ENCODE peak calls at places on chromosome 9, in five cellular contexts. P, H, F, A and Z are unnamed samples.
A peak's percentile ranks its signal among the peaks of the same experiment; 100 is the strongest.

GRCh38 chr9:123011878-123012528 is 21.5 kb upstream of the GPR21 start:
- DNase-seq in P (no peak), H (no peak), F (no peak), A (no peak), Z (no peak)

GRCh38 chr9:127122176-127123151 is at the start of gene ANGPTL2:
- DNase-seq in P (peak; percentile 93), H (peak; percentile 69), F (no peak), A (peak; percentile 94), Z (no peak)

GRCh38 chr9:2427016-2427891 is 194.3 kb upstream of the VLDLR start:
- DNase-seq in P (no peak), H (no peak), F (no peak), A (no peak), Z (no peak)

GRCh38 chr9:114860187-114860586 is 54.3 kb upstream of the TNFSF15 start:
- DNase-seq in P (no peak), H (no peak), F (no peak), A (no peak), Z (no peak)

GRCh38 chr9:127545196-127546124 is 66.6 kb upstream of the STXBP1 start:
- DNase-seq in P (no peak), H (peak; percentile 67), F (no peak), A (peak; percentile 90), Z (no peak)

GRCh38 chr9:86093788-86094555 is 5.4 kb downstream of the GOLM1 start:
- DNase-seq in P (no peak), H (peak; percentile 80), F (no peak), A (no peak), Z (no peak)

GRCh38 chr9:113950195-113951031 is 74.3 kb downstream of the ZNF618 start:
- DNase-seq in P (no peak), H (no peak), F (no peak), A (no peak), Z (no peak)

GRCh38 chr9:89766981-89767380 is 162.2 kb downstream of the GADD45G start:
- DNase-seq in P (no peak), H (no peak), F (no peak), A (no peak), Z (no peak)

GRCh38 chr9:127244609-127245601 is 19.7 kb upstream of the GARNL3 start:
- DNase-seq in P (peak; percentile 99), H (peak; percentile 97), F (peak; percentile 89), A (peak; percentile 98), Z (peak; percentile 93)

GRCh38 chr9:90057361-90057760 is 452.5 kb downstream of the GADD45G start:
- DNase-seq in P (no peak), H (no peak), F (no peak), A (no peak), Z (no peak)

GRCh38 chr9:89614319-89614892 is 9.6 kb downstream of the GADD45G start:
- DNase-seq in P (no peak), H (no peak), F (no peak), A (no peak), Z (no peak)

GRCh38 chr9:120845255-120845654 is 2.5 kb upstream of the PSMD5 start:
- DNase-seq in P (no peak), H (no peak), F (no peak), A (no peak), Z (no peak)

GRCh38 chr9:87554177-87554940 is 56.7 kb downstream of the DAPK1 start:
- DNase-seq in P (peak; percentile 27), H (no peak), F (no peak), A (no peak), Z (no peak)

GRCh38 chr9:15909297-15909696 is 356.5 kb downstream of the CCDC171 start:
- DNase-seq in P (no peak), H (no peak), F (no peak), A (no peak), Z (no peak)

GRCh38 chr9:81499021-81499454 is 190.3 kb downstream of the TLE1 start:
- DNase-seq in P (no peak), H (no peak), F (no peak), A (no peak), Z (no peak)

GRCh38 chr9:120655005-120655622 is 59.2 kb downstream of the MEGF9 start:
- DNase-seq in P (no peak), H (no peak), F (no peak), A (no peak), Z (no peak)

GRCh38 chr9:106305428-106306133 is 557.4 kb upstream of the ZNF462 start:
- DNase-seq in P (no peak), H (no peak), F (no peak), A (no peak), Z (no peak)

GRCh38 chr9:17165734-17166133 is 30.9 kb downstream of the CNTLN start:
- DNase-seq in P (no peak), H (no peak), F (no peak), A (no peak), Z (no peak)

GRCh38 chr9:108473209-108474112 is 382.3 kb downstream of the ACTL7B start:
- DNase-seq in P (no peak), H (no peak), F (no peak), A (no peak), Z (no peak)

GRCh38 chr9:16150501-16150900 is 597.7 kb downstream of the CCDC171 start:
- DNase-seq in P (peak; percentile 87), H (no peak), F (no peak), A (no peak), Z (no peak)

GRCh38 chr9:13278368-13279246 is 885 bp downstream of the MPDZ start:
- DNase-seq in P (peak; percentile 67), H (peak; percentile 51), F (no peak), A (peak; percentile 83), Z (no peak)

GRCh38 chr9:124215551-124215910 is 42.2 kb upstream of the NEK6 start:
- DNase-seq in P (no peak), H (no peak), F (no peak), A (no peak), Z (no peak)

GRCh38 chr9:104287255-104287872 is 193.3 kb downstream of the SMC2 start:
- DNase-seq in P (no peak), H (no peak), F (no peak), A (no peak), Z (no peak)

GRCh38 chr9:115207003-115207837 is 89.3 kb upstream of the TNC start:
- DNase-seq in P (no peak), H (no peak), F (no peak), A (no peak), Z (no peak)

GRCh38 chr9:109100543-109101201 is 19.1 kb downstream of the TMEM245 start:
- DNase-seq in P (no peak), H (no peak), F (no peak), A (no peak), Z (no peak)

GRCh38 chr9:117487555-117488175 is 72.8 kb upstream of the ASTN2 start:
- DNase-seq in P (peak; percentile 87), H (peak; percentile 85), F (no peak), A (peak; percentile 84), Z (no peak)

GRCh38 chr9:111898331-111899096 is 1.9 kb downstream of the UGCG start:
- DNase-seq in P (no peak), H (no peak), F (no peak), A (no peak), Z (no peak)

GRCh38 chr9:37650873-37651768 is at the start of gene FRMPD1:
- DNase-seq in P (peak; percentile 89), H (peak; percentile 86), F (peak; percentile 32), A (peak; percentile 95), Z (peak; percentile 58)

GRCh38 chr9:108953983-108954574 is 19.9 kb downstream of the ABITRAM start:
- DNase-seq in P (no peak), H (no peak), F (no peak), A (no peak), Z (peak; percentile 23)

GRCh38 chr9:128103589-128103962 is 24.0 kb downstream of the PTGES2 start:
- DNase-seq in P (no peak), H (no peak), F (peak; percentile 21), A (no peak), Z (peak; percentile 29)

GRCh38 chr9:127973169-127974001 is 7.4 kb downstream of the EEIG1 start:
- DNase-seq in P (peak; percentile 39), H (peak; percentile 77), F (no peak), A (peak; percentile 79), Z (no peak)

GRCh38 chr9:121399883-121400607 is 30.0 kb upstream of the STOM start:
- DNase-seq in P (no peak), H (no peak), F (no peak), A (no peak), Z (no peak)

DNA sequence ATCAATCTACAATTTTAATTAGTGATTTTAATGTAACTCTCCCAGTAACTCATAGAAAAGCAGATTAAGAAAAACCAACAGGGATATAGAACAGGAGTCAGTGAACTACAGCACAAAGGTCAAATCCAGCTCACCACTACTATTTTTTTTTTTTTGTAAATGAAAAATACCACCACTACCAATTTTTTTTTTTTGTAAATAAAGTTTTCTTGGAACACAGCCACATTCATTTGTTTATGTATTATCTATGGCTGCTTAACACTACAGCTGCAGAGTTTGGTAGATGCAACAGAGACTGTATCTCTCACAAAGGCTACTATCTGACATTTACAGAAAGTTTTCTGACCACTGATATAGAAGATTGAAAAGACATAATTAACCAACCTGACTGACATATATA is 11.7 kb downstream of the ZNF510 start:
- DNase-seq in P (no peak), H (no peak), F (no peak), A (no peak), Z (no peak)
- H3K9me3 ChIP-seq in P (no peaks in the 10 kb centered on the region), H (peaks cover 13% of the 10 kb centered on the region), F (peaks cover 96% of the 10 kb centered on the region), A (peaks cover 91% of the 10 kb centered on the region), Z (peaks cover 43% of the 10 kb centered on the region)

DNA sequence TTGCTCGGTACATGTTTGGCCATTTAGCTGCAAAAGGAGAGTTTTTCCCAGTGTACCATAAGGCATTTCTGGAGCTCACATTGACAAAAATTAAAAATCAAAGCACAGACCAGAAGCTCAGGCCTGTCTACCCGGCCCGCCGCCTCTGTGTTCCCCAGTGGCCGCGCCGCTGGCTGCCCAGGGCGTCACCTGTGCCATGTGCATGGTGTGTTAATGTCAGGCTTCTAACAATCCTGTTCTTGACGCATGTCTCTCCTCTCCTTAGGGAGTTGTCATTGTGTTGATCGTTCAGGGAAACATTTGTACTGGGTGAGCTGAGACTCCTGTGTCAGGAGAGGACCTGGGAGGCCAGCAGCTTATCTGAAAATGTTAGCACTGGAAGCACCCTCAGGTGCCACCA is 9.6 kb upstream of the NTNG2 start:
- DNase-seq in P (no peak), H (no peak), F (no peak), A (peak; percentile 76), Z (no peak)
- H3K9me3 ChIP-seq in P (no peaks in the 10 kb centered on the region), H (no peaks in the 10 kb centered on the region), F (no peaks in the 10 kb centered on the region), A (no peaks in the 10 kb centered on the region), Z (no peaks in the 10 kb centered on the region)

GRCh38 chr9:1120500-1120899 is 70.3 kb downstream of the DMRT2 start:
- DNase-seq in P (no peak), H (no peak), F (no peak), A (no peak), Z (no peak)
- H3K9me3 ChIP-seq in P (no peaks in the 10 kb centered on the region), H (no peaks in the 10 kb centered on the region), F (no peaks in the 10 kb centered on the region), A (no peaks in the 10 kb centered on the region), Z (no peaks in the 10 kb centered on the region)

DNA sequence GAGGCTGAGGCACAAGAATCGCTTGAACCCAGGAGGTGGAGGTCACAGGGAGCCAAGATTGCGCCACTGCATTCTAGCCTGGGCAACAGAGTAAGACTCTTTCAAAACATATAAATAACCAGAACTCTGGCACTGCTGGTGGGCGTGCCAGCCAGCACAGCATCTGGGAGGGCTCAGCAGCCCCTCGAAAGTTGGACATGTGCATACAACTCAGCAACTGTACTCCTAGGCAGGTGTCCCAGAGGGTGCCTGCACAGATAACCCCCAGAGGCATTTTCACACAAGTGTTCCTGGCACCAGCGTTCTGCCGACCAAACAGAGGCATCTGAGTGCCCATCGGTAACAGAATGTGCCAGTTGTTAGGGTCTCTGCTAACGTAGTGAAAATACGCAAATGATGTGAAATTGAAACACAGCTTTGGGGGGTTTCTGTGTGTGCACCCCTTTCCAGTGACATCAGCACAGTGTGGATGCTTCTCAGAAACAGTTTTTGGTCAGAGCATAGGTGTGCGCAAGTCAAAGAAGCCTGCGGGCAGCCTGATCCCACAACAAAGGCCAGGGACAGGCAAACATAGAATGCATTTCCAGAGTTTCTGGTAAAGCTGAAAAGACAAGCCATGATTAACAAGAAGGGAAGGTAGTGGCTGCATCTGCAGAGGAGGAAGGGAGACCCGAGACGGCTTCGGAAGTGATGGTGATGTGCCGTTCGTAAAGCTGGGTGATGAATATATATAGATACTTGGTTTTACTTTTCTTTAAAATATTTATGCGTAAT is 190.2 kb downstream of the CACNA1B start:
- DNase-seq in P (no peak), H (peak; percentile 16), F (no peak), A (no peak), Z (no peak)
- H3K9me3 ChIP-seq in P (no peaks in the 10 kb centered on the region), H (no peaks in the 10 kb centered on the region), F (no peaks in the 10 kb centered on the region), A (no peaks in the 10 kb centered on the region), Z (no peaks in the 10 kb centered on the region)